ENCODE peak calls at places on chromosomes 5 and 9, in eight cellular contexts. One of them, this sample, is unnamed.

GRCh38 chr5:143729334-143729946 is 82.5 kb upstream of the HMHB1 start:
- DNase-seq in neural progenitor cell: no peak
- DNase-seq in thoracic aorta: no peak
- DNase-seq in CD8-positive, alpha-beta T cell: no peak
- DNase-seq in heart left ventricle: no peak
- DNase-seq in A549: no peak
- DNase-seq in OCI-LY7: no peak
- DNase-seq in keratinocyte: no peak
- DNase-seq in this sample: no peak

GRCh38 chr9:38046669-38047300 is 22.2 kb downstream of the SHB start:
- DNase-seq in neural progenitor cell: no peak
- DNase-seq in OCI-LY7: no peak
- DNase-seq in keratinocyte: peak
- DNase-seq in A549: no peak
- DNase-seq in thoracic aorta: no peak
- DNase-seq in CD8-positive, alpha-beta T cell: no peak
- DNase-seq in heart left ventricle: no peak
- DNase-seq in this sample: peak

GRCh38 chr5:160434022-160434531 is 12.4 kb downstream of the PTTG1 start:
- DNase-seq in thoracic aorta: no peak
- DNase-seq in OCI-LY7: peak
- DNase-seq in CD8-positive, alpha-beta T cell: no peak
- DNase-seq in A549: no peak
- DNase-seq in heart left ventricle: no peak
- DNase-seq in keratinocyte: no peak
- DNase-seq in neural progenitor cell: peak
- DNase-seq in this sample: peak

GRCh38 chr5:16897284-16897704 is 38.8 kb downstream of the MYO10 start:
- DNase-seq in neural progenitor cell: peak
- DNase-seq in CD8-positive, alpha-beta T cell: no peak
- DNase-seq in keratinocyte: no peak
- DNase-seq in thoracic aorta: no peak
- DNase-seq in heart left ventricle: no peak
- DNase-seq in A549: peak
- DNase-seq in OCI-LY7: no peak
- DNase-seq in this sample: no peak

GRCh38 chr5:153340139-153340538 is 150.3 kb upstream of the GRIA1 start:
- DNase-seq in CD8-positive, alpha-beta T cell: no peak
- DNase-seq in keratinocyte: no peak
- DNase-seq in thoracic aorta: no peak
- DNase-seq in A549: no peak
- DNase-seq in heart left ventricle: no peak
- DNase-seq in neural progenitor cell: no peak
- DNase-seq in OCI-LY7: no peak
- DNase-seq in this sample: no peak

GRCh38 chr9:84382728-84383127 is 42.2 kb upstream of the SLC28A3 start:
- DNase-seq in A549: no peak
- DNase-seq in thoracic aorta: no peak
- DNase-seq in CD8-positive, alpha-beta T cell: no peak
- DNase-seq in heart left ventricle: no peak
- DNase-seq in OCI-LY7: no peak
- DNase-seq in keratinocyte: no peak
- DNase-seq in neural progenitor cell: no peak
- DNase-seq in this sample: no peak

GRCh38 chr9:117046666-117047327 is 359.7 kb downstream of the TRIM32 start:
- DNase-seq in OCI-LY7: no peak
- DNase-seq in neural progenitor cell: no peak
- DNase-seq in A549: no peak
- DNase-seq in heart left ventricle: no peak
- DNase-seq in CD8-positive, alpha-beta T cell: no peak
- DNase-seq in keratinocyte: no peak
- DNase-seq in thoracic aorta: no peak
- DNase-seq in this sample: no peak

GRCh38 chr9:34652608-34653007 is 623 bp downstream of the IL11RA start:
- DNase-seq in heart left ventricle: no peak
- DNase-seq in thoracic aorta: no peak
- DNase-seq in A549: no peak
- DNase-seq in CD8-positive, alpha-beta T cell: no peak
- DNase-seq in keratinocyte: no peak
- DNase-seq in neural progenitor cell: no peak
- DNase-seq in OCI-LY7: no peak
- DNase-seq in this sample: no peak

GRCh38 chr5:101687630-101688029 is 608.5 kb downstream of the SLCO4C1 start:
- DNase-seq in thoracic aorta: no peak
- DNase-seq in heart left ventricle: no peak
- DNase-seq in CD8-positive, alpha-beta T cell: no peak
- DNase-seq in keratinocyte: no peak
- DNase-seq in neural progenitor cell: no peak
- DNase-seq in OCI-LY7: no peak
- DNase-seq in A549: no peak
- DNase-seq in this sample: no peak

GRCh38 chr9:19408316-19408692 is 505 bp upstream of the ACER2 start:
- DNase-seq in CD8-positive, alpha-beta T cell: no peak
- DNase-seq in keratinocyte: no peak
- DNase-seq in OCI-LY7: no peak
- DNase-seq in A549: no peak
- DNase-seq in neural progenitor cell: no peak
- DNase-seq in heart left ventricle: peak
- DNase-seq in thoracic aorta: peak
- DNase-seq in this sample: peak

GRCh38 chr9:128733256-128733655 is 9.3 kb upstream of the ZDHHC12 start:
- DNase-seq in OCI-LY7: peak
- DNase-seq in CD8-positive, alpha-beta T cell: no peak
- DNase-seq in keratinocyte: peak
- DNase-seq in neural progenitor cell: peak
- DNase-seq in A549: peak
- DNase-seq in thoracic aorta: no peak
- DNase-seq in heart left ventricle: peak
- DNase-seq in this sample: no peak

GRCh38 chr9:137679695-137680305 is 61.0 kb downstream of the EHMT1 start:
- DNase-seq in A549: no peak
- DNase-seq in heart left ventricle: no peak
- DNase-seq in OCI-LY7: peak
- DNase-seq in keratinocyte: no peak
- DNase-seq in neural progenitor cell: no peak
- DNase-seq in CD8-positive, alpha-beta T cell: no peak
- DNase-seq in thoracic aorta: no peak
- DNase-seq in this sample: no peak

GRCh38 chr5:17169507-17169906 is 47.9 kb upstream of the BASP1 start:
- DNase-seq in keratinocyte: no peak
- DNase-seq in thoracic aorta: no peak
- DNase-seq in OCI-LY7: no peak
- DNase-seq in CD8-positive, alpha-beta T cell: no peak
- DNase-seq in A549: no peak
- DNase-seq in neural progenitor cell: no peak
- DNase-seq in heart left ventricle: no peak
- DNase-seq in this sample: no peak

GRCh38 chr9:33111621-33112020 is 35.1 kb upstream of the SMU1 start:
- DNase-seq in neural progenitor cell: no peak
- DNase-seq in heart left ventricle: no peak
- DNase-seq in thoracic aorta: no peak
- DNase-seq in A549: no peak
- DNase-seq in OCI-LY7: no peak
- DNase-seq in keratinocyte: no peak
- DNase-seq in CD8-positive, alpha-beta T cell: no peak
- DNase-seq in this sample: no peak

GRCh38 chr5:56717253-56717987 is 97.9 kb upstream of the MAP3K1 start:
- DNase-seq in neural progenitor cell: no peak
- DNase-seq in thoracic aorta: no peak
- DNase-seq in CD8-positive, alpha-beta T cell: no peak
- DNase-seq in heart left ventricle: no peak
- DNase-seq in A549: no peak
- DNase-seq in keratinocyte: peak
- DNase-seq in OCI-LY7: no peak
- DNase-seq in this sample: no peak

GRCh38 chr5:158287643-158288228 is 428.8 kb upstream of the CLINT1 start:
- DNase-seq in neural progenitor cell: no peak
- DNase-seq in heart left ventricle: no peak
- DNase-seq in CD8-positive, alpha-beta T cell: no peak
- DNase-seq in A549: no peak
- DNase-seq in OCI-LY7: no peak
- DNase-seq in keratinocyte: no peak
- DNase-seq in thoracic aorta: peak
- DNase-seq in this sample: no peak

DNA sequence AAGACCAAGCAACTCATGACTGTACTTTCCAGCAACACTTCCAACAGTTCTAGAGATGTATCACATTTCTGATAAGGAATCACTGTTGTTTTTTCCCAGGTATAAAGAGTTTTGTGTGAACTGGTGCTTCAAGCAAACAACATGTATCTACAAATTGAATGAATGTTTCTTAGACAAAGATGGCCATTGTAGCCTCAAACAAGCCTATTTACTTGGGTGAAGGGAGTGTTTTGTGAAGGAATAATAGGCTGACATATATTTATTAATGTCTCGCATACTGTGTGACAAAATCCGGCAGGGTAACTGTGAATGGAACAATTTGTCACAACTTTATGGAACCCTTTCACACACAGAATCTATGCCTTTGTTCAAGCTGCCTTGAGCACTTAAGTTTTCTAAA is 24.8 kb upstream of the DAB2 start:
- DNase-seq in heart left ventricle: no peak
- DNase-seq in thoracic aorta: no peak
- DNase-seq in CD8-positive, alpha-beta T cell: no peak
- DNase-seq in A549: no peak
- DNase-seq in keratinocyte: no peak
- DNase-seq in OCI-LY7: no peak
- DNase-seq in neural progenitor cell: no peak
- DNase-seq in this sample: no peak
- H3K27ac ChIP-seq in heart left ventricle: no peak
- H3K27ac ChIP-seq in thoracic aorta: no peak
- H3K27ac ChIP-seq in CD8-positive, alpha-beta T cell: no peak
- H3K27ac ChIP-seq in A549: no peak
- H3K27ac ChIP-seq in keratinocyte: no peak
- H3K27ac ChIP-seq in OCI-LY7: no peak
- H3K27ac ChIP-seq in neural progenitor cell: no peak
- H3K27ac ChIP-seq in this sample: no peak

DNA sequence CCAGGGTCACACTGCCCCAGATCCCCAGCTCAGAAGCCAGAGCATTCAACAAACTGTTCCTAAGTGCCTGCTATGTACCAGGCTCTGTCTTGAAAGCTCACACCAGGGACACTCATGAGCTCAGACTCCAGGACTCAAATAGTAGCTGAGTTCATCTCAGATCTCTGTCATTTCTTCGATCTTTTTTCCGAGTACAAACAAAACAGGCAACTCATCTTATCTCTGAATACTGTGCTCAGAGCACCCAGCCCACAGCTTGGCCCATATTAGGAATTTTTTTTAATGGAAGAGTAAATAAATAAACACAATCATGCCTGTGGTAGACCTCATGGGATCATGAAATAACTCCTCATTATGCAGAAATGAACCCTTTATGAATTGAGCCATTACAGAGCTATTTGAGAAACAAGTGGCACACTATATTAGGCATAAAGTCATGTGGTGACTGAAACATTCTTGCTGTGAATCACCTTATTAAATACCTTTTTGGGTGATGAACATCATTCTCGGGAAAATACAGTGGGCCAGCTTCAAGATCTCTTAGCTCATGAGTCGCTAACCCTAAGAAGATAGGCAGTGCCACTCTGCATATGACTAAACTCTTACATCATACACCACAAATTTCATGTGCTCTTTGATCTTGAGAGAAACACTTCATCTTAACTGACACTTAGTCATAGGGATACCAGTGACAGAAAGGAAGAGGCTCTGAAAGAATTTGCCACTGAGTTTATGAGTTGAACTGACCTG is 9.9 kb downstream of the SH3RF2 start:
- DNase-seq in OCI-LY7: no peak
- DNase-seq in heart left ventricle: peak
- DNase-seq in keratinocyte: peak
- DNase-seq in thoracic aorta: no peak
- DNase-seq in A549: peak
- DNase-seq in neural progenitor cell: no peak
- DNase-seq in CD8-positive, alpha-beta T cell: no peak
- DNase-seq in this sample: no peak
- H3K27ac ChIP-seq in OCI-LY7: no peak
- H3K27ac ChIP-seq in heart left ventricle: peak
- H3K27ac ChIP-seq in keratinocyte: peak
- H3K27ac ChIP-seq in thoracic aorta: no peak
- H3K27ac ChIP-seq in A549: peak
- H3K27ac ChIP-seq in neural progenitor cell: no peak
- H3K27ac ChIP-seq in CD8-positive, alpha-beta T cell: no peak
- H3K27ac ChIP-seq in this sample: no peak

DNA sequence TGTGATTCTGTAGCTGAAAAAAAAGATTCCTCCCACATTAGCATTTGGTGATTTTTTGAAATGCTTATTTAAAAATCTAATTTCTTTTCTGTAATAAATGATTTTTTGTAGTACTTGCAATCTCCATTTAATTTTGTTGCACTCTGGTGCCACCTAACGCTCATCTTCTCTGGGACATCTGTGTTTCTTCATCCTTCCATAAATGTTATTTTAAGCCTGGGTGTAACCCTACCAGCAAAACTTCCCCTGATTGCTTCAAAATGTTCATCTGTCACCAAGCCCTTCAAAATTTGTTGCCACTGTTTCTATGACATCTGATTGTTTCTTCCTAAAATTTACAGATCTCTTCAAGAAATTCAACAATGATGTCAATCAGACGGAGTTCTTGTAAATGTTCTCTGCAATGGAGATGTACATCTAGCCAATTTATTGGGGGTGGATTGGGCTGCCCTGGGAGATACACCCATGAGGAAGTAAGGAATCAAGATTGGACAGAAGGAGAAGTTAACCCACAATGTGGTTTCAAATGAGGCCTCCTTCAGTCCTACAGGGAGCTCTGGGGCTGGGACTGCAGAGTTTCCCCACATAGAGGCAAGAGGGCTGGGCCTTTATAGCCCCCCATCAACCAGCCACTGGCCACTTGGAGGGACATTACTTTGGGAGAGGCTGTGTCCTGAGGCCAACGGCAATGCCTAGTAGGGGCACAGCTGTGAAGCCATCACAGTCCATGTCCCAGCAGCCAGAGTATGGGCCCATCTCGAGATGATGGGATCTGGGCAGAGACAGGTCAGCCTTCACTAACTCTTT is 23.3 kb downstream of the MCTP1 start:
- DNase-seq in keratinocyte: no peak
- DNase-seq in heart left ventricle: no peak
- DNase-seq in thoracic aorta: no peak
- DNase-seq in OCI-LY7: no peak
- DNase-seq in neural progenitor cell: no peak
- DNase-seq in A549: no peak
- DNase-seq in CD8-positive, alpha-beta T cell: no peak
- DNase-seq in this sample: no peak
- H3K27ac ChIP-seq in keratinocyte: no peak
- H3K27ac ChIP-seq in heart left ventricle: no peak
- H3K27ac ChIP-seq in thoracic aorta: no peak
- H3K27ac ChIP-seq in OCI-LY7: no peak
- H3K27ac ChIP-seq in neural progenitor cell: no peak
- H3K27ac ChIP-seq in A549: no peak
- H3K27ac ChIP-seq in CD8-positive, alpha-beta T cell: no peak
- H3K27ac ChIP-seq in this sample: no peak

DNA sequence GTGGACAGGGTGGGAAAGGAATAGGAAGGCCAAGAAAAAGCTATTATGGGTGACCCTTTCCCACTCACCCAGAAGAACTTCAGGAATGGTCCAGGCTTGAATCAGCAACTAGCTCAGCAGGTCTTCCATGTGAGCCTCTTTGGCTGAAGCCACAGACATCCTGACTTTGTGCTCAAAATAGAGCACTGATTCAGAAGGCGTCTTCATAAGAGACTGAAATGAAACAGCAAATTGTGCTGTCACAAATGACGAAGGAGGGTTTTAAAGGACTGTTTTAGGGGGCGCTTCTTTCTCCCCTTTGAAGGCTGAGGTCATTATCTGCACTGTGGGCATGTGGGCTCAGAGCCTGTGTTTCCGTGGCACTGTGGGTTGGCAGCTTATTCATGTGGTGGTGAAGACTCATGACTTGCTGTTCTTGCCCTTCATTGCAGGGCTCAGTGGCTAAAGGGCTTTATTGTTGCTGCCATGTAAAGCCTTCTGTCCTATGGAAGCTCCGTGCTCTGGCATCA is 65.8 kb upstream of the NFIL3 start:
- DNase-seq in OCI-LY7: no peak
- DNase-seq in keratinocyte: no peak
- DNase-seq in thoracic aorta: no peak
- DNase-seq in CD8-positive, alpha-beta T cell: no peak
- DNase-seq in neural progenitor cell: no peak
- DNase-seq in heart left ventricle: peak
- DNase-seq in A549: no peak
- DNase-seq in this sample: no peak
- H3K27ac ChIP-seq in OCI-LY7: no peak
- H3K27ac ChIP-seq in keratinocyte: no peak
- H3K27ac ChIP-seq in thoracic aorta: peak
- H3K27ac ChIP-seq in CD8-positive, alpha-beta T cell: no peak
- H3K27ac ChIP-seq in neural progenitor cell: no peak
- H3K27ac ChIP-seq in heart left ventricle: peak
- H3K27ac ChIP-seq in A549: no peak
- H3K27ac ChIP-seq in this sample: no peak